ENCODE peak calls at places on chromosomes 1 and 21, in six cellular contexts. A is left ventricle myocardium inferior, X is chondrocyte, S is fibroblast of mammary gland, V is B cell, H is GM12865. L is an unnamed sample.

GRCh38 chr1:36089393-36090121 is 865 bp downstream of the ADPRS start:
- DNase-seq in X (peak), H (peak), A (no peak), V (no peak), S (peak), L (peak)

GRCh38 chr1:207309775-207310273 is 11.7 kb upstream of the CD55 start:
- DNase-seq in X (no peak), A (no peak), H (peak), V (peak), S (peak), L (peak)

GRCh38 chr1:92747735-92748134 is 37.2 kb downstream of the EVI5 start:
- DNase-seq in A (no peak), H (no peak), S (peak), X (no peak), V (no peak), L (no peak)

GRCh38 chr21:33848252-33848953 is 67.2 kb downstream of the ATP5PO start:
- DNase-seq in H (no peak), V (no peak), X (peak), A (no peak), S (no peak), L (no peak)

GRCh38 chr1:13723810-13724209 is 23.8 kb downstream of the PRDM2 start:
- DNase-seq in A (no peak), S (peak), X (no peak), V (no peak), H (no peak), L (no peak)

GRCh38 chr1:228101614-228101993 is 1.5 kb downstream of the C1orf35 start:
- DNase-seq in X (no peak), H (no peak), V (no peak), S (no peak), A (no peak), L (no peak)

GRCh38 chr1:170168263-170168662 is 22.5 kb downstream of the NTMT2 start:
- DNase-seq in V (no peak), A (no peak), X (no peak), S (peak), H (no peak), L (no peak)

GRCh38 chr1:23634840-23635642 is 56.6 kb upstream of the RPL11 start:
- DNase-seq in V (peak), X (no peak), S (peak), H (peak), A (peak), L (peak)

GRCh38 chr21:30268608-30269197 is 14.0 kb downstream of the KRTAP24-1 start:
- DNase-seq in A (no peak), V (no peak), X (no peak), H (peak), S (peak), L (no peak)

GRCh38 chr1:229005556-229005955 is 265.4 kb upstream of the RAB4A start:
- DNase-seq in H (no peak), V (no peak), S (no peak), X (no peak), A (no peak), L (no peak)

GRCh38 chr1:83845437-83846071 is 153.4 kb downstream of the TTLL7 start:
- DNase-seq in H (no peak), S (peak), V (no peak), X (no peak), A (no peak), L (no peak)

GRCh38 chr1:65189716-65190115 is 41.7 kb downstream of the AK4 start:
- DNase-seq in H (no peak), X (no peak), V (no peak), S (peak), A (no peak), L (no peak)

GRCh38 chr1:49085079-49085478 is 308.4 kb upstream of the BEND5 start:
- DNase-seq in V (no peak), H (no peak), A (no peak), X (no peak), S (no peak), L (no peak)

GRCh38 chr1:19371226-19372135 is 59.4 kb downstream of the SLC66A1 start:
- DNase-seq in S (no peak), X (no peak), V (no peak), A (no peak), H (no peak), L (no peak)

GRCh38 chr1:21634481-21635137 is 34.5 kb downstream of the RAP1GAP start:
- DNase-seq in H (no peak), A (no peak), V (no peak), S (no peak), X (peak), L (no peak)

GRCh38 chr1:31627301-31627929 is 9.9 kb downstream of the HCRTR1 start:
- DNase-seq in X (no peak), H (no peak), V (no peak), A (peak), S (no peak), L (no peak)

GRCh38 chr1:178575611-178576331 is 62.9 kb downstream of the TEX35 start:
- DNase-seq in H (no peak), V (peak), A (no peak), S (no peak), X (no peak), L (no peak)

GRCh38 chr21:45331521-45332257 is 44.0 kb upstream of the POFUT2 start:
- DNase-seq in X (peak), V (no peak), H (no peak), A (peak), S (no peak), L (no peak)

GRCh38 chr1:8239306-8240023 is 78.4 kb upstream of the SLC45A1 start:
- DNase-seq in X (no peak), A (no peak), H (no peak), V (no peak), S (peak), L (no peak)

GRCh38 chr1:116737855-116738318 is 16.3 kb upstream of the CD2 start:
- DNase-seq in A (no peak), V (no peak), S (no peak), H (peak), X (no peak), L (peak)

GRCh38 chr1:212118167-212118871 is 82.8 kb downstream of the DTL start:
- DNase-seq in A (no peak), V (no peak), S (no peak), X (no peak), H (no peak), L (no peak)

GRCh38 chr1:26531651-26532131 is 2.1 kb downstream of the RPS6KA1 start:
- DNase-seq in S (no peak), A (no peak), X (no peak), V (no peak), H (no peak), L (peak)

GRCh38 chr1:201190624-201191051 is at the start of gene IGFN1:
- DNase-seq in X (no peak), A (no peak), H (no peak), S (no peak), V (no peak), L (no peak)

GRCh38 chr21:38806153-38806941 is 618 bp downstream of the ETS2 start:
- DNase-seq in H (peak), X (no peak), V (peak), S (no peak), A (peak), L (peak)

GRCh38 chr1:15949453-15950245 is 26.3 kb downstream of the ZBTB17 start:
- DNase-seq in X (no peak), V (peak), A (peak), S (peak), H (peak), L (peak)

GRCh38 chr1:23558872-23559135 is 497 bp downstream of the ID3 start:
- DNase-seq in S (no peak), A (no peak), V (no peak), H (no peak), X (no peak), L (no peak)

GRCh38 chr1:220274122-220274855 is 2.0 kb upstream of the RAB3GAP2 start:
- DNase-seq in H (no peak), V (no peak), X (no peak), S (peak), A (no peak), L (no peak)

GRCh38 chr1:113129529-113130185 is 56.7 kb downstream of the LRIG2 start:
- DNase-seq in X (no peak), S (no peak), A (no peak), H (no peak), V (no peak), L (no peak)

GRCh38 chr1:29354511-29355098 is 118.3 kb downstream of the PTPRU start:
- DNase-seq in V (no peak), A (no peak), X (no peak), S (no peak), H (no peak), L (no peak)

GRCh38 chr1:63112155-63112914 is 210.0 kb upstream of the FOXD3 start:
- DNase-seq in S (peak), A (no peak), V (no peak), H (peak), X (no peak), L (peak)

GRCh38 chr21:39316062-39316461 is 2.6 kb upstream of the BRWD1 start:
- DNase-seq in H (no peak), S (no peak), X (no peak), V (no peak), A (no peak), L (no peak)

GRCh38 chr1:107220036-107220435 is 79.2 kb downstream of the NTNG1 start:
- DNase-seq in A (no peak), H (no peak), S (no peak), V (no peak), X (no peak), L (no peak)

GRCh38 chr1:53902235-53902920 is 8.4 kb downstream of the DIO1 start:
- DNase-seq in H (no peak), S (no peak), X (no peak), V (no peak), A (no peak), L (no peak)

GRCh38 chr1:109490029-109490933 is 3.6 kb upstream of the CYB561D1 start:
- DNase-seq in H (peak), A (peak), X (no peak), V (peak), S (peak), L (peak)

GRCh38 chr1:7120863-7121621 is 335.8 kb downstream of the CAMTA1 start:
- DNase-seq in H (no peak), V (no peak), S (no peak), X (no peak), A (no peak), L (no peak)
- TF ChIP-seq CTCF in H (peak), V (no peak), S (peak), X (peak), A (no peak), L (no peak)

DNA sequence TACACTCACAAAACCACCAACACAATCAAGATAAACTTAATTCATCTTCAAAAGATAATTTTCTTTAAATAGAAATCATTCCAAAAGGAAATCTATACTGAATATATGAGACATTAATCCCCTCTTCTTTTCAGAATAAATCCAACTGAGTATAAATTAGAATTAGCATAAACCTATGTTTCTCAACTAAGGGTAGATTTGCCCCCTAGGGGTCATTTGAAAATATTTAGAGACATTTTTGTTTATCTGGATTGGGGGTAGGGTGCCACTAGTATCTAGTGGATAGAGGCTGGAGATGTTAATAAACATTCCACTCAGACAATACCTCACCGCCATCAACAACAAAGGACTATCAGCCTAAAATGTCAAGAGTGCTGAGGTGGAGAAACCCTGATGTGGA is 6.5 kb upstream of the TNFSF4 start:
- DNase-seq in A (no peak), H (no peak), X (no peak), V (no peak), S (no peak), L (no peak)
- TF ChIP-seq CTCF in A (no peak), H (no peak), X (peak), V (peak), S (no peak), L (no peak)

DNA sequence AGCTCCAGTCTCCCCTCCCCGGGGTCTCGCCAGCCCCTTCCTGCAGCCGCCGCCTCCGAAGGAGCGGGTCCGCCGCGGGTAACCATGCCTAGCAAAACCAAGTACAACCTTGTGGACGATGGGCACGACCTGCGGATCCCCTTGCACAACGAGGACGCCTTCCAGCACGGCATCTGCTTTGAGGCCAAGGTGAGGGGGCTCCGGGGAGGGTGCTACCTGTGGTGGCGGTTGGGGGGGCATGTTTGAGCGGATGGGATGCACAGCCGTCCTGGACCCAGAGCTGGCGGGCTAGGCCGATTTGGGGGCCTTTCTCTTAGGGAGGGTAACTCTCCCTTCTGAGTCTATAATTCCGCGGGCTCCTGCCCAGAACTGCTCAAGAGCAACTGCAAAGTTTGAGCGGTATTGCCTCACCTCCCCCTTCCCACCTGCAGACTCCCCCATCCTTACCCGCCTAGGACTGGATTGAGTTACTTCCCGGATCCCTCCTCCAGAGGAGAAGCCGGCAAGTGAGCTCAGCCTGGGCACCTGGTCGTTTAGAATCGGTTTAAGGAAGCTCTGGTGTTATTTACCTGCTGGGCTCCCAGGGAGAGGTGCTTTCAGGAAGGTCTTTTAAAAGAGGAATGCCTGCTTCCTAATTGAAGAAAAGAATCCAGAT is 730 bp downstream of the NOS1AP start:
- DNase-seq in H (no peak), V (peak), X (peak), S (no peak), A (peak), L (no peak)
- TF ChIP-seq CTCF in H (no peak), V (no peak), X (no peak), S (no peak), A (no peak), L (no peak)

DNA sequence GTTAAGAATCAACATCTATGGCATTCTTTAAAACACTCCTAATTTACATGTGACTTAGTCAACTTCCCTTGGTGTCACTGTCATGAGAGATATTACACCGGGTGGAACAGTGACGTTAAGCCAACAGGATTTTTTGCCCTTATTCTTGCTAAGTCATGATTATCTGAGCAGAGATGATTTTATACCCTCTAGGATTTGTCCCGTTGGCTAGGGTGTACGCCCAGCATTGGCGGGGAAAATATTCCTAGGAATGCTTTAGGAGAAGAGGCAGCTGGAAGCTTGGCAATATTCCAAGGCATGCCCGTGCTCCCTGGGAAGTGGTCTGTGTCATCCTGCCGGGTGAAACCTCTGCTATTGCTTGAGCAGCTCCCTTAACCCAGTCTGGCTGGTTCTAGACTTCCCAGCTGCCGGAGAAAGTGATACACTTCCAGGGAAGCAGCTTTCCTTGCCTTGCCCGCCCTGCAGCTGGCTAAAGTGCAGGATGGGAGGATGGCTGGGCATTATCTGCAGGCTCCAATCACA is 16.2 kb downstream of the CHRNB2 start:
- DNase-seq in X (no peak), S (peak), V (no peak), A (no peak), H (no peak), L (no peak)
- TF ChIP-seq CTCF in X (no peak), S (no peak), V (no peak), A (no peak), H (no peak), L (no peak)

DNA sequence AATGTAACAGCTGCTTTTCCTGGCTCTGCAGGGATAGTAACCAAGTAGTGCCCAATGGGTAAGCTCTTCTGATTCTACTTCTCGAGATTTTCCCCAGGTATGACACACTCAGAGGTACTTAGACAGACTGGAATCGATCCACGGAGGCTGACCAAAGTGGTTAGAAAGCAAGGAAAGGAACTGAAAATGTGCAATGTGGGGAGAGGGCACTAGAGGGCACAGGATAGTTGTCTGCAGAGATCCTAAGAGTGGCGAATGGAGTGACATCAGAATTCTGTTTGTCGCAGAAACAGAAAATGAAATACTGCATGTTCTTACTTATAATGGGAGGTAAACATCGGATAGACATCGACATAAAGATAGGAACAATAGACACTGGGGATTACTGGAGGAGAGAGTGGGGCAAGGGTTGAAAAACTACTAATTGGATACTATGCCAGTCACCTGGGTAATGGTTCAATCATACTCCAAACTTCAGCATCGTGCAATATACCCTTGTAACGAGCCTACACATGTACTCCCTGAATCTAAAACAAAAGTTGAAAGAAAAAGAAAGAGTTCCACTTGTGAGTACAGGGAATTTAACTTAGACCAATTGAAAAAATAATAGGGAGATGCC is 23.3 kb downstream of the CYP2J2 start:
- DNase-seq in H (peak), V (no peak), A (no peak), S (peak), X (no peak), L (peak)
- TF ChIP-seq CTCF in H (peak), V (peak), A (peak), S (peak), X (peak), L (peak)

GRCh38 chr1:226403522-226404034 is 4.3 kb downstream of the PARP1 start:
- DNase-seq in V (no peak), H (peak), S (peak), X (no peak), A (no peak), L (no peak)
- TF ChIP-seq CTCF in V (peak), H (peak), S (peak), X (peak), A (peak), L (no peak)

L was measured in GM13976.